ENCODE peak calls at places on chromosomes 16 and 17, in four cellular contexts. Y is NCI-H748 treated with DMSO at 0.1 percent for 48 hours; J is stimulated activated CD8-positive, alpha-beta memory T cell treated with anti-CD3 and anti-CD28 coated beads, Interleukin-12 subunit alpha, Interleukin-12 subunit beta, amount 100 ng/mL, for 1 hour; Q is stimulated activated CD4-positive, alpha-beta T cell treated with anti-CD3 and anti-CD28 coated beads, Interleukin-15, amount 100 ng/mL, for 24 hours. I is an unnamed sample.

GRCh38 chr16:81600275-81600674 is 155.7 kb downstream of the CMIP start:
- DNase-seq in Y (no peak), J (no peak), Q (no peak), I (no peak)

GRCh38 chr16:89287777-89288576 is 70.5 kb downstream of the ZNF778 start:
- DNase-seq in Y (no peak), J (no peak), Q (no peak), I (no peak)

GRCh38 chr17:69175812-69176517 is 34.3 kb upstream of the ABCA6 start:
- DNase-seq in Y (no peak), J (no peak), Q (no peak), I (no peak)

GRCh38 chr17:14428640-14429029 is 127.8 kb downstream of the HS3ST3B1 start:
- DNase-seq in Y (no peak), J (no peak), Q (peak), I (peak)

GRCh38 chr17:66829883-66830282 is 5.0 kb upstream of the CACNG5 start:
- DNase-seq in Y (no peak), J (no peak), Q (no peak), I (no peak)

GRCh38 chr16:71590584-71590983 is 13.7 kb upstream of the TAT start:
- DNase-seq in Y (no peak), J (no peak), Q (no peak), I (no peak)

GRCh38 chr16:56329887-56330286 is 95.5 kb downstream of the AMFR start:
- DNase-seq in Y (no peak), J (no peak), Q (no peak), I (no peak)

GRCh38 chr16:54006693-54007092 is 279.9 kb downstream of the IRX3 start:
- DNase-seq in Y (no peak), J (no peak), Q (no peak), I (no peak)

GRCh38 chr16:31094088-31094423 is 541 bp downstream of the VKORC1 start:
- DNase-seq in Y (no peak), J (no peak), Q (no peak), I (no peak)

GRCh38 chr16:53787423-53787822 is 83.5 kb downstream of the FTO start:
- DNase-seq in Y (no peak), J (no peak), Q (no peak), I (no peak)

GRCh38 chr17:63946440-63947363 is 14.6 kb upstream of the CD79B start:
- DNase-seq in Y (no peak), J (peak), Q (peak), I (peak)

GRCh38 chr16:68200120-68200783 is 35.7 kb downstream of the ESRP2 start:
- DNase-seq in Y (no peak), J (no peak), Q (no peak), I (no peak)

GRCh38 chr17:43732961-43733360 is 25.6 kb downstream of the SOST start:
- DNase-seq in Y (no peak), J (no peak), Q (no peak), I (no peak)

GRCh38 chr16:11202260-11203091 is 53.5 kb downstream of the SOCS1 start:
- DNase-seq in Y (no peak), J (no peak), Q (no peak), I (no peak)

GRCh38 chr17:37779554-37779953 is 34.7 kb upstream of the HNF1B start:
- DNase-seq in Y (no peak), J (no peak), Q (no peak), I (no peak)

GRCh38 chr16:56606688-56607618 is 1.4 kb upstream of the MT2A start:
- DNase-seq in Y (no peak), J (no peak), Q (peak), I (no peak)

GRCh38 chr16:73125860-73126259 is 77.9 kb upstream of the ZFHX3 start:
- DNase-seq in Y (no peak), J (no peak), Q (no peak), I (no peak)

GRCh38 chr16:78106659-78107058 is 7.2 kb downstream of the WWOX start:
- DNase-seq in Y (no peak), J (no peak), Q (no peak), I (no peak)

GRCh38 chr16:52545544-52546262 is 1.2 kb downstream of the TOX3 start:
- DNase-seq in Y (no peak), J (no peak), Q (no peak), I (no peak)

GRCh38 chr16:83137326-83137770 is 510.6 kb downstream of the CDH13 start:
- DNase-seq in Y (no peak), J (no peak), Q (peak), I (no peak)

GRCh38 chr17:46929413-46929812 is 6.5 kb downstream of the GOSR2 start:
- DNase-seq in Y (no peak), J (no peak), Q (no peak), I (no peak)

I was measured in activated gamma-delta T cell treated with anti-CD3 and anti-CD28 coated beads, Interleukin-2, amount 50 U/mL, for 16 hours.